ENCODE peak calls at places on chromosomes 4 and X, in four cellular contexts. L is heart left ventricle, F is astrocyte of the spinal cord, P is foreskin fibroblast. X is an unnamed sample.

GRCh38 chr4:165318982-165319381 is 8.5 kb upstream of the MSMO1 start:
- DNase-seq in L (no peak), F (no peak), P (no peak), X (no peak)

GRCh38 chr4:48212165-48212564 is 57.5 kb downstream of the TEC start:
- DNase-seq in L (no peak), F (no peak), P (no peak), X (no peak)

GRCh38 chr4:14871676-14872430 is 130.4 kb upstream of the CPEB2 start:
- DNase-seq in L (no peak), F (no peak), P (peak), X (no peak)

GRCh38 chr4:40283968-40284367 is 51.2 kb upstream of the CHRNA9 start:
- DNase-seq in L (no peak), F (peak), P (no peak), X (no peak)

GRCh38 chr4:4614925-4615678 is 73.3 kb upstream of the STX18 start:
- DNase-seq in L (no peak), F (peak), P (peak), X (no peak)

GRCh38 chrX:130170752-130171445 is 863 bp upstream of the RAB33A start:
- DNase-seq in L (peak), F (no peak), P (peak), X (no peak)

GRCh38 chr4:141410839-141411238 is 190.1 kb downstream of the ZNF330 start:
- DNase-seq in L (no peak), F (peak), P (peak), X (no peak)

GRCh38 chr4:87934973-87935372 is 40.5 kb upstream of the SPP1 start:
- DNase-seq in L (no peak), F (no peak), P (no peak), X (no peak)

GRCh38 chr4:88522702-88523324 is 763 bp downstream of the PYURF start:
- DNase-seq in L (peak), F (peak), P (peak), X (peak)

GRCh38 chr4:26004290-26004689 is 90.3 kb downstream of the SMIM20 start:
- DNase-seq in L (no peak), F (no peak), P (no peak), X (no peak)

GRCh38 chrX:140983730-140984129 is 18.7 kb upstream of the SPANXB1 start:
- DNase-seq in L (no peak), F (no peak), P (no peak), X (no peak)

GRCh38 chr4:176443646-176444409 is 124.1 kb downstream of the SPCS3 start:
- DNase-seq in L (no peak), F (peak), P (peak), X (peak)

GRCh38 chr4:1210241-1210841 is 38.0 kb upstream of the SPON2 start:
- DNase-seq in L (no peak), F (no peak), P (no peak), X (no peak)

GRCh38 chr4:2673157-2673556 is 83.0 kb downstream of the TNIP2 start:
- DNase-seq in L (no peak), F (no peak), P (no peak), X (peak)

GRCh38 chr4:152614337-152614736 is 65.5 kb downstream of the TMEM154 start:
- DNase-seq in L (no peak), F (no peak), P (no peak), X (no peak)

GRCh38 chrX:17024896-17025295 is 78.4 kb downstream of the REPS2 start:
- DNase-seq in L (no peak), F (no peak), P (no peak), X (no peak)

GRCh38 chr4:52919451-52919850 is 57.3 kb downstream of the RASL11B start:
- DNase-seq in L (no peak), F (no peak), P (no peak), X (no peak)

GRCh38 chr4:136918772-136919171 is 613.5 kb downstream of the PCDH18 start:
- DNase-seq in L (no peak), F (no peak), P (no peak), X (no peak)

GRCh38 chr4:169846396-169846795 is 88.7 kb upstream of the HPF1 start:
- DNase-seq in L (no peak), F (no peak), P (peak), X (no peak)

GRCh38 chrX:30816079-30816478 is 73.0 kb downstream of the TAB3 start:
- DNase-seq in L (no peak), F (no peak), P (no peak), X (no peak)

GRCh38 chrX:123736333-123736921 is 3.6 kb upstream of the THOC2 start:
- DNase-seq in L (no peak), F (peak), P (peak), X (no peak)

GRCh38 chr4:161247831-161248230 is 916.0 kb downstream of the FSTL5 start:
- DNase-seq in L (no peak), F (peak), P (no peak), X (no peak)

GRCh38 chr4:176788248-176788647 is 4.5 kb downstream of the VEGFC start:
- DNase-seq in L (no peak), F (no peak), P (no peak), X (no peak)

GRCh38 chrX:124098089-124098488 is 136.6 kb downstream of the STAG2 start:
- DNase-seq in L (no peak), F (peak), P (peak), X (peak)

GRCh38 chr4:53061467-53061866 is 199.3 kb downstream of the RASL11B start:
- DNase-seq in L (no peak), F (no peak), P (no peak), X (no peak)

GRCh38 chr4:173111031-173111430 is 57.6 kb upstream of the GALNT7 start:
- DNase-seq in L (no peak), F (no peak), P (no peak), X (no peak)
- TF ChIP-seq CTCF in L (no peak), F (no peak), P (no peak), X (no peak)

GRCh38 chr4:102625232-102625930 is 124.2 kb downstream of the NFKB1 start:
- DNase-seq in L (peak), F (peak), P (peak), X (peak)

GRCh38 chr4:102616661-102617060 is 115.5 kb downstream of the NFKB1 start:
- DNase-seq in L (no peak), F (no peak), P (no peak), X (no peak)

GRCh38 chr4:102623622-102624021 is 122.5 kb downstream of the NFKB1 start:
- DNase-seq in L (no peak), F (peak), P (peak), X (peak)

GRCh38 chr4:102620697-102621497 is 119.7 kb downstream of the NFKB1 start:
- DNase-seq in L (no peak), F (peak), P (peak), X (peak)
- H3K4me3 ChIP-seq in L (peak), F (no peak), P (no peak), X (peak)

GRCh38 chr4:148152868-148153630 is 289.2 kb downstream of the NR3C2 start:
- DNase-seq in L (no peak), F (no peak), P (no peak), X (peak)
- TF ChIP-seq CTCF in L (no peak), F (no peak), P (peak), X (peak)

GRCh38 chr4:39029752-39030694 is 2.2 kb downstream of the TMEM156 start:
- DNase-seq in L (no peak), F (no peak), P (no peak), X (no peak)
- H3K4me3 ChIP-seq in L (no peak), F (peak), P (no peak), X (peak)

GRCh38 chr4:78954048-78954666 is 14.9 kb upstream of the PAQR3 start:
- DNase-seq in L (no peak), F (peak), P (peak), X (peak)
- TF ChIP-seq CTCF in L (peak), F (peak), P (peak), X (peak)

DNA sequence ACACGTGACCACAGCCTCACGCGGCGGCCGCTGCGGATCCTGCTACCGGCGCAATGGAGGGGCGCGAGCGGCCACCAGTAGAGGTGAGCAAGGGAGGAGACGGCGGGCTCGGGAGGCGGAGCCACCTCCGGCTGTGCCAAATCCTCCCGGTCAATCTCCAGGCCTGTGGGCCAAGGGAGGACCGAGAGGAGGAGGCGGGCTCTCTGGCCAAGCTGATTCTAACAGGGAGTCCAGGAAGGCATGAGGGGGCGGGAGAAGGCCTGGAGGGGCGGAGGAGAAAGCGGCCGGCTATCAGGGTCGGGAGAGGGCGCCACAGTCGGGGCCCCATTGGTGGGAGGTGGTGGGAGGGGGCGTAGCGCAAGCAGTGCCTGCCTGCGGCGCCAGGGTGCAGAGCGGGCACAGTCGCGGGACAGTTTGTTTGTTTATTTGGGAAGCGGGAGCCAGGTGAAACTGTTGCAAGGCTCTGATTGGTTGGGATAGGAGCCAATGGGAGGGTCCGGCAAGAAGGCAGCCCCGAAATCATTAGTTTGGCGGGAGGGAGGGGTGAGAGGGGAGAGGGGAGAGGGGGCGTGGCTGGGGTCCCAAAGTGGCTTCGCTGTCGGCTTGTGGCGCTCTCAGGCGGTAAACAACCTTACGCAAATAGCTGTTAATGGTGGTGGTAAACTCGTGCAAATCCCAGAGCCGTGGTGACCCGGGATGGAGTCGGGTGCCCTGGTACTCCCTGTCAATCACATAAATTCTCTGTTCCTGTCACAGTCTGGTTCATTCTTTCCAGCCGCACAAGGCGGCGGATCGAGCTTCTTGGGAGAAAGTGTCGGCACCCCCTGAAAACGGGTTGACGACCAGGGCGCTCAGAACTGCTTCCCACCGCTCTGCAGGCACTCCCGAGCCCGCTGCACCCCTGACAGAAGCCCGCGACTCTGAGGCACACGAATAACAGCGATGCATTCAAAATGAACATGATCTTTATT is at the start of gene IRS4:
- DNase-seq in L (no peak), F (no peak), P (peak), X (peak)
- H3K4me3 ChIP-seq in L (peak), F (peak), P (peak), X (peak)

GRCh38 chr4:36414248-36414647 is 132.8 kb downstream of the DTHD1 start:
- DNase-seq in L (no peak), F (no peak), P (no peak), X (peak)
- TF ChIP-seq CTCF in L (no peak), F (no peak), P (no peak), X (peak)

GRCh38 chr4:183960912-183961569 is 55.9 kb downstream of the STOX2 start:
- DNase-seq in L (peak), F (no peak), P (no peak), X (no peak)
- H3K4me3 ChIP-seq in L (peak), F (no peak), P (no peak), X (no peak)

GRCh38 chrX:105975382-105975781 is 63.1 kb downstream of the SERPINA7 start:
- DNase-seq in L (no peak), F (peak), P (peak), X (peak)
- TF ChIP-seq CTCF in L (peak), F (peak), P (no peak), X (peak)

X was measured in fibroblast of pulmonary artery.